ENCODE peak calls at places on chromosomes 1 and 21, in four cellular contexts. O is mammary epithelial cell, X is HepG2, Y is GM23248. F is an unnamed sample.
A peak's percentile ranks its signal among the peaks of the same experiment; 100 is the strongest.

GRCh38 chr21:15986277-15986676 is 256.5 kb downstream of the USP25 start:
- DNase-seq in Y (no peak), O (no peak), X (no peak), F (no peak)

GRCh38 chr1:228240411-228241240 is 32.8 kb downstream of the OBSCN start:
- DNase-seq in Y (no peak), X (no peak), O (no peak), F (no peak)

GRCh38 chr1:227785094-227785811 is 30.2 kb upstream of the PRSS38 start:
- DNase-seq in Y (no peak), X (no peak), O (no peak), F (no peak)

GRCh38 chr1:228867951-228868730 is 132.9 kb downstream of the RHOU start:
- DNase-seq in X (no peak), O (no peak), Y (no peak), F (no peak)

GRCh38 chr21:33801424-33802405 is 113.9 kb downstream of the ATP5PO start:
- DNase-seq in Y (peak; percentile 84), O (peak; percentile 96), X (peak; percentile 1), F (peak; percentile 39)

GRCh38 chr1:218585565-218586184 is 240.5 kb downstream of the TGFB2 start:
- DNase-seq in X (no peak), O (peak; percentile 81), Y (peak; percentile 70), F (no peak)

GRCh38 chr21:24298040-24298439 is 1309.2 kb downstream of the MRPL39 start:
- DNase-seq in O (no peak), X (no peak), Y (no peak), F (no peak)

GRCh38 chr1:153238536-153238935 is 21.0 kb upstream of the LORICRIN start:
- DNase-seq in X (no peak), Y (no peak), O (no peak), F (no peak)

GRCh38 chr1:20476260-20477038 is 9.6 kb downstream of the CAMK2N1 start:
- DNase-seq in Y (peak; percentile 27), O (peak; percentile 42), X (peak; percentile 93), F (no peak)

GRCh38 chr1:33094971-33095604 is 14.1 kb downstream of the AZIN2 start:
- DNase-seq in Y (peak; percentile 69), X (peak; percentile 37), O (peak; percentile 48), F (no peak)

GRCh38 chr1:174982971-174983689 is 16.6 kb upstream of the CACYBP start:
- DNase-seq in O (peak; percentile 35), X (peak; percentile 34), Y (peak; percentile 69), F (peak; percentile 36)

GRCh38 chr1:101203812-101204540 is 32.8 kb upstream of the S1PR1 start:
- DNase-seq in O (no peak), X (no peak), Y (peak; percentile 47), F (no peak)

GRCh38 chr21:38664821-38665220 is 140.9 kb upstream of the ETS2 start:
- DNase-seq in Y (peak; percentile 44), O (no peak), X (no peak), F (no peak)

GRCh38 chr1:37851271-37851670 is 8.1 kb downstream of the MTF1 start:
- DNase-seq in X (no peak), O (no peak), Y (no peak), F (no peak)
- H3K79me2 ChIP-seq in X (peaks cover 14% of the 10 kb centered on the region), O (peaks cover 99% of the 10 kb centered on the region), Y (peaks cover 100% of the 10 kb centered on the region), F (peaks cover 82% of the 10 kb centered on the region)

GRCh38 chr1:36203027-36203553 is 21.2 kb upstream of the THRAP3 start:
- DNase-seq in X (no peak), Y (no peak), O (no peak), F (no peak)
- H2AFZ ChIP-seq in X (no peak overlapping the region), Y (peak overlapping the region; percentile 70), O (peak overlapping the region; percentile 80), F (no peak overlapping the region)

GRCh38 chr1:36365310-36365895 is 20.3 kb downstream of the STK40 start:
- DNase-seq in Y (peak; percentile 81), X (no peak), O (no peak), F (no peak)
- H3K79me2 ChIP-seq in Y (peaks cover 91% of the 10 kb centered on the region), X (peaks cover 12% of the 10 kb centered on the region), O (peaks cover 58% of the 10 kb centered on the region), F (peaks cover 17% of the 10 kb centered on the region)

GRCh38 chr21:44454058-44454457 is 1.3 kb upstream of the LRRC3 start:
- DNase-seq in X (no peak), O (no peak), Y (no peak), F (no peak)
- H2AFZ ChIP-seq in X (no peak overlapping the region), O (no peak overlapping the region), Y (no peak overlapping the region), F (no peak overlapping the region)

DNA sequence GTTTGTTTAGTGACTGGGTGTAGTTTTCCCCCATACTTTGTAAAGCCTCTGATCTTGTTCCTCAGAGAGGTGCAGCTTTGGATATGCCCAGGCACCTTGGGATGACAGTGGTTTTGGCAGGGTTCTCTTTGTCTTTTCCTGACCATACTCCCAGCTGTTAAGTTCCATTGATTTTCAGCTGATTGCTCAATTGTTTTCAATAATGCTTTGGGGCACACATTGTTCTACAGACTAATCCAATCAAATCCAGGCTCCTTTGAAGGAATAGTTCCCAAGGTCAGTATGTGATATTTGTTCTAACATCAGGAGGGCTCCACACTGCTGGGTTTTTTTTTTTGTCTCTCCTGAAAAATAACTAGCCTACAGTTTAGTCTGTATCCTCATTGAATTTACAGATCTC is 24.8 kb downstream of the PPP2R5A start:
- DNase-seq in Y (no peak), O (no peak), X (peak; percentile 66), F (no peak)
- H3K79me2 ChIP-seq in Y (peaks cover 87% of the 10 kb centered on the region), O (peaks cover 59% of the 10 kb centered on the region), X (peaks cover 81% of the 10 kb centered on the region), F (peaks cover 90% of the 10 kb centered on the region)

GRCh38 chr1:192439373-192440025 is 122.7 kb downstream of the RGS21 start:
- DNase-seq in Y (peak; percentile 58), O (peak; percentile 84), X (peak; percentile 5), F (no peak)
- H2AFZ ChIP-seq in Y (no peak overlapping the region), O (no peak overlapping the region), X (no peak overlapping the region), F (no peak overlapping the region)